ENCODE peak calls at places on chromosomes 2 and 18, in five cellular contexts. Y is H1, A is K562, K is HCT116, X is GM12878. W is an unnamed sample.

GRCh38 chr2:166643980-166644379 is 149.9 kb upstream of the SCN7A start:
- DNase-seq in K (no peak), A (no peak), X (no peak), Y (no peak), W (no peak)

GRCh38 chr18:13868501-13869271 is 44.7 kb downstream of the MC5R start:
- DNase-seq in K (no peak), A (no peak), X (no peak), Y (no peak), W (no peak)

GRCh38 chr18:44290366-44290855 is 390.3 kb upstream of the SETBP1 start:
- DNase-seq in X (no peak), A (no peak), Y (no peak), K (no peak), W (no peak)

GRCh38 chr2:226215902-226216503 is 583.6 kb downstream of the IRS1 start:
- DNase-seq in K (peak; percentile 77), A (peak; percentile 29), Y (peak; percentile 49), X (no peak), W (peak; percentile 63)

GRCh38 chr2:74293191-74294065 is 49.8 kb downstream of the SLC4A5 start:
- DNase-seq in X (no peak), Y (no peak), K (no peak), A (no peak), W (no peak)

GRCh38 chr2:160652236-160652635 is 158.6 kb upstream of the RBMS1 start:
- DNase-seq in A (no peak), X (no peak), Y (no peak), K (no peak), W (no peak)

GRCh38 chr18:39786477-39786876 is 2168.6 kb upstream of the PIK3C3 start:
- DNase-seq in X (no peak), A (no peak), K (no peak), Y (no peak), W (no peak)

GRCh38 chr2:126950499-126950898 is 51.8 kb downstream of the TEX51 start:
- DNase-seq in K (no peak), A (no peak), Y (no peak), X (no peak), W (no peak)

GRCh38 chr2:149291881-149292280 is 38.5 kb upstream of the LYPD6 start:
- DNase-seq in X (no peak), A (no peak), Y (no peak), K (no peak), W (no peak)

GRCh38 chr18:7945882-7946281 is 378.8 kb downstream of the PTPRM start:
- DNase-seq in Y (no peak), A (no peak), K (no peak), X (no peak), W (peak; percentile 33)

GRCh38 chr18:24567199-24567598 is 106.8 kb downstream of the HRH4 start:
- DNase-seq in K (no peak), A (no peak), Y (peak; percentile 19), X (no peak), W (no peak)

GRCh38 chr2:75619992-75620740 is 26.4 kb upstream of the MRPL19 start:
- DNase-seq in Y (no peak), X (no peak), K (no peak), A (no peak), W (no peak)

GRCh38 chr2:158667567-158667966 is 127.5 kb upstream of the DAPL1 start:
- DNase-seq in A (no peak), X (no peak), K (no peak), Y (no peak), W (no peak)

GRCh38 chr18:49647496-49648168 is 85.8 kb downstream of the LIPG start:
- DNase-seq in A (no peak), K (no peak), X (no peak), Y (no peak), W (no peak)

GRCh38 chr2:76310894-76311293 is 600.2 kb upstream of the GCFC2 start:
- DNase-seq in Y (no peak), X (no peak), A (no peak), K (no peak), W (no peak)

GRCh38 chr2:159609933-159610523 is 6.3 kb downstream of the BAZ2B start:
- DNase-seq in K (no peak), Y (no peak), A (no peak), X (no peak), W (peak; percentile 28)

GRCh38 chr2:495745-496275 is 181.4 kb downstream of the TMEM18 start:
- DNase-seq in X (no peak), Y (no peak), A (no peak), K (no peak), W (no peak)

GRCh38 chr2:222982010-222982908 is 69.7 kb upstream of the KCNE4 start:
- DNase-seq in X (no peak), Y (no peak), A (peak; percentile 56), K (peak; percentile 65), W (peak; percentile 52)

GRCh38 chr2:216713691-216714411 is 18.5 kb upstream of the IGFBP5 start:
- DNase-seq in Y (no peak), X (no peak), A (no peak), K (no peak), W (no peak)

GRCh38 chr2:25420820-25421237 is 79.1 kb upstream of the DNMT3A start:
- DNase-seq in K (no peak), X (peak; percentile 93), Y (no peak), A (no peak), W (no peak)

GRCh38 chr18:11981633-11982366 is 493 bp downstream of the IMPA2 start:
- DNase-seq in Y (no peak), A (peak; percentile 41), K (no peak), X (no peak), W (peak; percentile 92)

GRCh38 chr2:28251337-28251736 is 141.3 kb upstream of the FOSL2 start:
- DNase-seq in A (no peak), Y (no peak), K (no peak), X (no peak), W (no peak)

GRCh38 chr2:55111570-55112228 is 61.4 kb upstream of the RTN4 start:
- DNase-seq in Y (peak; percentile 33), X (no peak), K (peak; percentile 74), A (peak; percentile 87), W (peak; percentile 68)

GRCh38 chr18:78906066-78906465 is 73.6 kb upstream of the SALL3 start:
- DNase-seq in K (no peak), X (no peak), Y (no peak), A (no peak), W (no peak)

GRCh38 chr2:10279946-10280463 is 22.7 kb upstream of the HPCAL1 start:
- DNase-seq in X (no peak), Y (no peak), A (no peak), K (no peak), W (no peak)

GRCh38 chr2:217382794-217383193 is 522.9 kb upstream of the TNP1 start:
- DNase-seq in A (peak; percentile 18), K (no peak), Y (no peak), X (no peak), W (no peak)

GRCh38 chr18:40355701-40356100 is 1599.3 kb upstream of the PIK3C3 start:
- DNase-seq in X (no peak), Y (no peak), K (no peak), A (no peak), W (no peak)

GRCh38 chr2:148653437-148653836 is 8.9 kb downstream of the EPC2 start:
- DNase-seq in K (no peak), Y (no peak), X (peak; percentile 40), A (peak; percentile 39), W (no peak)

GRCh38 chr2:239048771-239049170 is 200.9 kb downstream of the TWIST2 start:
- DNase-seq in K (no peak), A (no peak), X (no peak), Y (no peak), W (no peak)

DNA sequence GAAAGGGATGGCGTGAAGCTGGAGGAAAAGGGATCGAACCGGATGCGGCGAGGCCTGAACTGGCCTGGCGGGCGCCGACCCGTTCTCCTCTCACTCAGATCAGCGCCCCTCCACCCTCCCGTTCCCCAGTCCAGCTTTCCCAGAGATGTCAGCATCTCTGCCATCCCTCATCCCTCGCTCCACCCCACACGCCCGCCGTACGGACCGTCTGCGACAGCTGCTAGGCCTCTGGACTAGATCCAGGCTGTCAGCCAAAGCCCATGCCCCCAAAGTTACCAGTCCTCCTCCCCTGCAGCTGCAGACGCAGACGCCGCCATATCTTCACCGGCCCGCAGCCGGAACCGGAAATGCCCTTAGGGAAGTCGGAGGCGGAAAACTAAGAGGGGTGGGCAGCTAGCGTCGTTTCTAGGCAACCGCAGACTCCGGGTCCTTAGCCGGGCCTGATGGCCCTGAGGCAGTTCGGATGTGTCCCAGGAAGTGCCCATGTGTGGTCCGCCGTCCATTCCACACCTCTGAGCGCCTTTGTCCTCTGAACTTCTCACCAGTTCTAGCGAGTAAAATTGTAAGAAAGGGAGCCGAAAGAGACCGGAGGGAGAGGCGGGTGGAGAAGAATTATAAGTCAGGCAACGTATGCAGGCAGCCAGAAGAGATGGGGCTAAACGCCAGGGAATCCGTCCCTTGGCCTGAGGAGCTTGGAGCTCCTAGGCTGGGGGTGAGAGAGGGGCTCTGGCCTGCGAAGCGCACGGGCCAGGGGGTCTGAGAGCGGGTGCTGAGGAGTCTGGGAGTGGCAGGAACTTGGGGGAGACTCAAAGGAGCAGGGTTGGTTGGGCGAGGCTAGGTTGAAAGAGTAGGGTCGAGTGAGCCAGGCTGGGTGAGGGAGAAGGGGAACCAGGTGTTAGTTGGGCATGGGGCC is at the start of the genes RNF25 and STK36:
- DNase-seq in A (peak; percentile 84), X (peak; percentile 42), K (peak; percentile 78), Y (peak; percentile 74), W (peak; percentile 91)
- TF ChIP-seq POLR2A in A (peak; percentile 88), X (peak; percentile 88), K (peak; percentile 44), Y (peak; percentile 70), W (peak; percentile 94)

GRCh38 chr2:168607992-168608391 is 151.9 kb downstream of the CERS6 start:
- DNase-seq in X (no peak), Y (no peak), K (no peak), A (no peak), W (no peak)
- TF ChIP-seq YY1 in X (no peak), Y (no peak), K (no peak), A (no peak), W (no peak)

DNA sequence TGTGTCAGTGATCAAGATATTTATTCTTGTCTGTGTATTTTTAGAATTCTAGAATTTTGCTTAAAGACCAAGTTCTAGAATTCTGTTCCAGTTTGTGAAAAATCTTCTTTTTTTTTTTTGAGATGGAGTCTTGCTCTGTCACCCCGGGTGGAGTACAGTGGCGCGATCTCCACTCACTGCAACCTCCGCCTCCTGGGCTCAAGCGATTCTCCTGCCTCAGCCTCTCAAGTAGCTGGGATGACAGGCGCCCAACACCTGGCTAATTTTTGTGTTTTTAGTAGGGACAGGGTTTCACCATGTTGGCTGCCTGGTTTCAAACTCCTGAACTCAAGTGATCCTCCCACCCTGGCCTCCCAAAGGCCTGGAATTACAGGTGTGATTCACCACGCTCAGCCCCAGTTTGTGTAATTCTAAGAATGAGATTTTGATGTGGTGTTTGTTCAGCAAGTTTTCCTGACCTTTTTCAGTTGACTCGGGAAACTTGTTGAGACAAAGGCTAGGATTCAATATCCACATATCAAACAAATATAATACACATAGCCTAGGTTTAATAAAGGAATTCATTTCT is 3.6 kb downstream of the EIF5B start:
- DNase-seq in A (peak; percentile 16), X (no peak), K (no peak), Y (no peak), W (peak; percentile 23)
- TF ChIP-seq POLR2A in A (no peak), X (no peak), K (no peak), Y (no peak), W (no peak)

DNA sequence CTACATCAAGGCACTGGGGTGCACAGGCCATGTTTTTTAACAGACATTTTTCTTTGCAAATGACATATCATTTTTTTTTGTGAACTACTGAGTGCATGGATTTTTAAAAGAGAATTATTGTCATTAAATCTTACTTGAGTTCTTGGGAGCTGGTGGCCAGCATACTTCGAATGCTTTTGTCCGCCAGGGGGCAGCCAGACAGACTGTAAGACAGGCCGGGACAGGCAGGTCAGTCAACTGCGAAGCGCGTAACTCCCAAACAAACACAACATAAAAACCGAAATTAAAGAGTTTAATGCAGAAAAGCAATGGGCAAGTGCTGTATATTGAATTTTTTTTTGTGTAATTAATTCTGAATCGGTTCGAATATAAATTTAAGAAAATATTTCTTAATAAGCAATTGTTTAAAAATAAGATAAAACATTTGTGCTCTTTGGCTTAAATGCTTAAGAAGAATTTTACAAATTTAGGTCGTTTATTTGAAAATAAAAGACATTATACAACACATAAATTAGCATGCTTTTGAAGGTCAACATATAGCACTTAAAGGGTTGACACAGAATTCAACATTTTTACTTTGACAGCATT is 142.2 kb upstream of the PXDN start:
- DNase-seq in X (no peak), Y (no peak), A (peak; percentile 67), K (peak; percentile 47), W (peak; percentile 58)
- TF ChIP-seq YY1 in X (no peak), Y (no peak), A (no peak), K (no peak), W (no peak)

W was measured in HepG2.